ENCODE peak calls at places on chromosomes 5 and 9, in five cellular contexts. S, E, U, Q and H are unnamed samples.

GRCh38 chr5:627840-628239 is 15.7 kb downstream of the CEP72 start:
- DNase-seq in S (no peak), E (no peak), U (no peak), Q (no peak), H (no peak)

GRCh38 chr5:67409342-67409741 is 212.7 kb upstream of the CD180 start:
- DNase-seq in S (no peak), E (no peak), U (no peak), Q (no peak), H (no peak)

GRCh38 chr9:24614070-24614469 is 68.4 kb upstream of the IZUMO3 start:
- DNase-seq in S (no peak), E (peak), U (no peak), Q (no peak), H (no peak)

GRCh38 chr9:79809931-79810330 is 238.2 kb downstream of the TLE4 start:
- DNase-seq in S (peak), E (no peak), U (peak), Q (no peak), H (peak)

GRCh38 chr5:146344155-146345118 is 5.8 kb downstream of the POU4F3 start:
- DNase-seq in S (no peak), E (peak), U (no peak), Q (peak), H (no peak)

GRCh38 chr5:43802119-43802518 is 199.1 kb downstream of the NNT start:
- DNase-seq in S (no peak), E (no peak), U (no peak), Q (no peak), H (peak)

GRCh38 chr5:150642567-150642927 is 2.1 kb downstream of the SYNPO start:
- DNase-seq in S (peak), E (peak), U (no peak), Q (peak), H (peak)

GRCh38 chr5:124641154-124641792 is 105.2 kb downstream of the ZNF608 start:
- DNase-seq in S (no peak), E (no peak), U (no peak), Q (no peak), H (no peak)

GRCh38 chr5:81755320-81755719 is 4.4 kb upstream of the SSBP2 start:
- DNase-seq in S (peak), E (peak), U (no peak), Q (no peak), H (peak)

GRCh38 chr5:170863646-170864045 is 1.8 kb downstream of the RANBP17 start:
- DNase-seq in S (peak), E (no peak), U (no peak), Q (no peak), H (no peak)

GRCh38 chr9:72951520-72952393 is 1.1 kb downstream of the ALDH1A1 start:
- DNase-seq in S (no peak), E (no peak), U (no peak), Q (peak), H (no peak)

GRCh38 chr9:114224247-114224610 is 68.9 kb downstream of the COL27A1 start:
- DNase-seq in S (no peak), E (peak), U (no peak), Q (no peak), H (no peak)

GRCh38 chr5:11166906-11167305 is 405.9 kb upstream of the DAP start:
- DNase-seq in S (peak), E (no peak), U (no peak), Q (no peak), H (peak)

GRCh38 chr5:41346609-41347008 is 133.3 kb upstream of the C6 start:
- DNase-seq in S (no peak), E (no peak), U (no peak), Q (no peak), H (no peak)

GRCh38 chr5:18797241-18797640 is 1163.0 kb downstream of the TAF11L14 start:
- DNase-seq in S (no peak), E (peak), U (no peak), Q (no peak), H (no peak)

GRCh38 chr9:2228132-2228531 is 213.0 kb downstream of the SMARCA2 start:
- DNase-seq in S (no peak), E (peak), U (peak), Q (peak), H (no peak)

GRCh38 chr9:120716483-120716882 is 2.2 kb upstream of the MEGF9 start:
- DNase-seq in S (peak), E (no peak), U (no peak), Q (no peak), H (no peak)

GRCh38 chr9:13089721-13090120 is 189.8 kb downstream of the MPDZ start:
- DNase-seq in S (no peak), E (no peak), U (no peak), Q (no peak), H (no peak)

GRCh38 chr9:23160952-23161469 is 665.0 kb downstream of the ELAVL2 start:
- DNase-seq in S (no peak), E (no peak), U (no peak), Q (no peak), H (no peak)

GRCh38 chr5:78327761-78328510 is 32.5 kb upstream of the SCAMP1 start:
- DNase-seq in S (no peak), E (no peak), U (no peak), Q (no peak), H (no peak)
- H3K4me3 ChIP-seq in S (no peak), E (no peak), U (no peak), Q (no peak), H (no peak)

GRCh38 chr9:136665111-136665703 is 2.5 kb downstream of the EGFL7 start:
- DNase-seq in S (no peak), E (peak), U (no peak), Q (no peak), H (no peak)
- H3K4me3 ChIP-seq in S (peak), E (no peak), U (no peak), Q (peak), H (peak)

DNA sequence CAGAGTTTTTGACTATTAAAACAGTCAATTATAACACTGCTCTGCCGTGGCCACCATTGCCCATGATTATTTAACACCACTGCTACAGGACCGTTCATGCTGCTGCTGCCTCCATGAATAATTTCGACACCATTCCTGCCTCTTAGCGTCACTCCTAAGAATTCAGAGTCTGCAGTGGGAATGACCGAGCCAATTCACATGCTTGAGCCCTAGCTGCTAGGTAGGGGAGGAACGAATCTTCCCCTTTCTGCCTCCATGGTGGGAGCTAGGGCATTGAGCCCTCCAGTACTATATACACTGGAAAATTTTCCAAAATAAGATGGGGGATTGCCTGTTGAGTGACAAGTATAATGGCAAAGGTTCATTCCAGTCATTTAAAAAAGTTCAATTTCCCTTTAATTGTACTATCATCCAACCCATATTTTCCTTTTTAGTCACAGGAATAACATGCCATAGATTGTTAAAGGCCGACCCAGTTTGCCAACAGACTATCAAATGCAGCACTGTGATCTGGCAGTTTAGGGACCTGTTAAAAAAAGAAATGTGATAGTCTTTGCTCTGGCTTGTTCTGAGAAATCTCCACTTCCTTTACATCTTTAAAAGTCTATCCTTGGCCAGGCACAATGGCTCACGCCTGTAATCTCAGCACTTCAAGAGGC is 13.5 kb upstream of the B4GALT1 start:
- DNase-seq in S (no peak), E (peak), U (no peak), Q (no peak), H (no peak)
- H3K4me3 ChIP-seq in S (no peak), E (no peak), U (no peak), Q (no peak), H (no peak)

GRCh38 chr9:136297016-136297691 is 6.7 kb downstream of the CCDC187 start:
- DNase-seq in S (no peak), E (no peak), U (no peak), Q (peak), H (no peak)
- H3K4me3 ChIP-seq in S (no peak), E (no peak), U (no peak), Q (no peak), H (no peak)

DNA sequence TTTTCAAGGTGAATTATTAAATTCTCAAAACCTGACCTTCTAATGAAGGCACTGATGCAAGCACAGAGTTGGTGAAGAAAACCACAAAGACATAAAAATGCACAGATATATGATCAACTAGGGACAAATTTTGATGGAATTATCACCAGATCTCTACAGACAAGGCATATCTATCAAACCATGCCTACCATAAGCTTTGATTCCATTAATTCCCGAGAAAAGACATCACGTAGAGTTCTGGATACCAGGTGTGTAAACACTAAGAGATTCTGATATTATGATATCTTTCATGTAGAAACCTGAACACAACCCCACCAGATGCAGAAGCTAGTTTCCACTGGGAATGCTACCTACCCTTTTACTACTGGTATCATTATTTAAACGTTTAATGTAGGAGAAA is 140.6 kb downstream of the SLF1 start:
- DNase-seq in S (no peak), E (no peak), U (no peak), Q (no peak), H (no peak)
- H3K4me3 ChIP-seq in S (no peak), E (no peak), U (no peak), Q (no peak), H (no peak)

GRCh38 chr5:74589204-74590056 is 51.1 kb downstream of the ENC1 start:
- DNase-seq in S (no peak), E (no peak), U (no peak), Q (peak), H (no peak)

GRCh38 chr5:74588415-74588814 is 52.1 kb downstream of the ENC1 start:
- DNase-seq in S (no peak), E (no peak), U (no peak), Q (no peak), H (no peak)

GRCh38 chr5:74586831-74587230 is 53.7 kb downstream of the ENC1 start:
- DNase-seq in S (no peak), E (no peak), U (no peak), Q (no peak), H (no peak)

GRCh38 chr5:74587895-74588294 is 52.6 kb downstream of the ENC1 start:
- DNase-seq in S (no peak), E (peak), U (no peak), Q (no peak), H (no peak)

GRCh38 chr5:74587300-74587699 is 53.2 kb downstream of the ENC1 start:
- DNase-seq in S (no peak), E (peak), U (no peak), Q (no peak), H (no peak)
- H3K4me3 ChIP-seq in S (no peak), E (no peak), U (no peak), Q (no peak), H (no peak)

GRCh38 chr9:107674252-107674936 is 184.8 kb upstream of the KLF4 start:
- DNase-seq in S (no peak), E (no peak), U (no peak), Q (no peak), H (no peak)
- H3K4me3 ChIP-seq in S (no peak), E (no peak), U (no peak), Q (no peak), H (no peak)

GRCh38 chr5:35804201-35804653 is 52.5 kb upstream of the IL7R start:
- DNase-seq in S (no peak), E (no peak), U (no peak), Q (no peak), H (no peak)
- H3K4me3 ChIP-seq in S (no peak), E (no peak), U (no peak), Q (no peak), H (no peak)